ENCODE peak calls at places on chromosome 5, in five cellular contexts. One of them, this sample, is unnamed. For H3K4me1, the result is how much of the 10 kb centered on the place peaks cover.

GRCh38 chr5:107672212-107673105 is 1.7 kb upstream of the EFNA5 start:
- DNase-seq in lung: peak
- DNase-seq in heart left ventricle: peak
- DNase-seq in SJSA1: peak
- DNase-seq in uterus: peak
- DNase-seq in this sample: peak

GRCh38 chr5:29367176-29367833 is 1826.2 kb upstream of the CDH6 start:
- DNase-seq in lung: no peak
- DNase-seq in heart left ventricle: no peak
- DNase-seq in uterus: no peak
- DNase-seq in SJSA1: no peak
- DNase-seq in this sample: no peak

GRCh38 chr5:127813633-127814171 is 110.5 kb downstream of the CCDC192 start:
- DNase-seq in SJSA1: peak
- DNase-seq in lung: no peak
- DNase-seq in heart left ventricle: no peak
- DNase-seq in uterus: no peak
- DNase-seq in this sample: no peak

GRCh38 chr5:88388476-88389170 is 120.0 kb upstream of the TMEM161B start:
- DNase-seq in heart left ventricle: no peak
- DNase-seq in SJSA1: no peak
- DNase-seq in lung: no peak
- DNase-seq in uterus: no peak
- DNase-seq in this sample: no peak

GRCh38 chr5:176754376-176754942 is 55.9 kb upstream of the UNC5A start:
- DNase-seq in heart left ventricle: no peak
- DNase-seq in uterus: no peak
- DNase-seq in SJSA1: no peak
- DNase-seq in lung: no peak
- DNase-seq in this sample: no peak

GRCh38 chr5:179819296-179820126 is 1.2 kb upstream of the SQSTM1 start:
- DNase-seq in SJSA1: peak
- DNase-seq in uterus: peak
- DNase-seq in lung: peak
- DNase-seq in heart left ventricle: peak
- DNase-seq in this sample: peak

GRCh38 chr5:98106116-98107088 is 667.1 kb upstream of the RGMB start:
- DNase-seq in uterus: no peak
- DNase-seq in heart left ventricle: no peak
- DNase-seq in SJSA1: no peak
- DNase-seq in lung: no peak
- DNase-seq in this sample: no peak

GRCh38 chr5:29960323-29960722 is 1233.2 kb upstream of the CDH6 start:
- DNase-seq in lung: no peak
- DNase-seq in heart left ventricle: no peak
- DNase-seq in SJSA1: no peak
- DNase-seq in uterus: no peak
- DNase-seq in this sample: no peak

GRCh38 chr5:172445866-172446265 is 8.5 kb downstream of the SH3PXD2B start:
- DNase-seq in SJSA1: no peak
- DNase-seq in lung: no peak
- DNase-seq in heart left ventricle: no peak
- DNase-seq in uterus: peak
- DNase-seq in this sample: no peak

GRCh38 chr5:14628346-14628745 is 36.2 kb upstream of the OTULIN start:
- DNase-seq in heart left ventricle: peak
- DNase-seq in lung: no peak
- DNase-seq in SJSA1: peak
- DNase-seq in uterus: no peak
- DNase-seq in this sample: no peak

GRCh38 chr5:66538531-66538930 is 57.7 kb upstream of the MAST4 start:
- DNase-seq in lung: no peak
- DNase-seq in SJSA1: no peak
- DNase-seq in heart left ventricle: no peak
- DNase-seq in uterus: no peak
- DNase-seq in this sample: no peak

GRCh38 chr5:34914671-34915138 is 599 bp downstream of the RAD1 start:
- DNase-seq in SJSA1: no peak
- DNase-seq in lung: no peak
- DNase-seq in uterus: peak
- DNase-seq in heart left ventricle: no peak
- DNase-seq in this sample: peak

GRCh38 chr5:94776167-94776566 is 157.7 kb downstream of the SLF1 start:
- DNase-seq in uterus: no peak
- DNase-seq in lung: no peak
- DNase-seq in SJSA1: no peak
- DNase-seq in heart left ventricle: no peak
- DNase-seq in this sample: no peak

GRCh38 chr5:137035480-137035878 is 463.6 kb downstream of the SPOCK1 start:
- DNase-seq in lung: no peak
- DNase-seq in SJSA1: no peak
- DNase-seq in uterus: no peak
- DNase-seq in heart left ventricle: no peak
- DNase-seq in this sample: no peak

GRCh38 chr5:132468665-132469379 is 21.8 kb downstream of the IRF1 start:
- DNase-seq in SJSA1: no peak
- DNase-seq in heart left ventricle: peak
- DNase-seq in lung: no peak
- DNase-seq in uterus: peak
- DNase-seq in this sample: no peak

GRCh38 chr5:68215208-68215887 is at the start of gene PIK3R1:
- DNase-seq in uterus: peak
- DNase-seq in SJSA1: peak
- DNase-seq in lung: peak
- DNase-seq in heart left ventricle: peak
- DNase-seq in this sample: peak

GRCh38 chr5:179470191-179470590 is 80.2 kb upstream of the RUFY1 start:
- DNase-seq in SJSA1: no peak
- DNase-seq in lung: no peak
- DNase-seq in heart left ventricle: no peak
- DNase-seq in uterus: no peak
- DNase-seq in this sample: no peak

DNA sequence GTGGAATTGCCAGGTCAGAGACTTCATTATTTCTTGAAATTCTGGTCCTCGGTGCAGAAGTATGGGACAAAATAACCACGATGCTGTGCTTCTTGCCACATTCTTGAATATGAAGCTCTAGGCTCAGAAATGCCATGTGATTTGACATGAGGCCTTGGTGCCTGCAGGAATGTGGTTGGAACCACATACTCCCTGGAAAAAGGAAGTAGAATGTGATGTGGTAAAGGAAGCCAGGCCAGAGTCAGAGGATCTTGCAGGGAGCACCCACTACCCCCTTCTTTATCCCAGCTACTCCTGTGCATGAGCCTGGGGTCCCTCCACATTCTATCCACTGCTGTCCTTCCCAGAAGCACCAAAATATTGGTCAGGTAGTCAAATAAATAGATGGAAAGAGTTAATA is 80.9 kb downstream of the FOXD1 start:
- DNase-seq in uterus: no peak
- DNase-seq in heart left ventricle: no peak
- DNase-seq in lung: no peak
- DNase-seq in SJSA1: no peak
- DNase-seq in this sample: no peak
- H3K27ac ChIP-seq in uterus: no peak
- H3K27ac ChIP-seq in heart left ventricle: no peak
- H3K27ac ChIP-seq in lung: no peak
- H3K27ac ChIP-seq in SJSA1: no peak
- H3K27ac ChIP-seq in this sample: no peak

GRCh38 chr5:135211083-135211790 is 177.2 kb upstream of the PITX1 start:
- DNase-seq in uterus: no peak
- DNase-seq in SJSA1: peak
- DNase-seq in heart left ventricle: no peak
- DNase-seq in lung: no peak
- DNase-seq in this sample: no peak
- H3K4me1 ChIP-seq in uterus: under half
- H3K4me1 ChIP-seq in SJSA1: under half
- H3K4me1 ChIP-seq in heart left ventricle: under half
- H3K4me1 ChIP-seq in lung: under half
- H3K4me1 ChIP-seq in this sample: under half

GRCh38 chr5:40221796-40222195 is 457.9 kb upstream of the PTGER4 start:
- DNase-seq in lung: no peak
- DNase-seq in uterus: no peak
- DNase-seq in heart left ventricle: no peak
- DNase-seq in SJSA1: peak
- DNase-seq in this sample: no peak

GRCh38 chr5:40223884-40224402 is 455.8 kb upstream of the PTGER4 start:
- DNase-seq in uterus: no peak
- DNase-seq in lung: no peak
- DNase-seq in heart left ventricle: no peak
- DNase-seq in SJSA1: peak
- DNase-seq in this sample: no peak

GRCh38 chr5:40221255-40221654 is 458.5 kb upstream of the PTGER4 start:
- DNase-seq in SJSA1: no peak
- DNase-seq in uterus: no peak
- DNase-seq in lung: no peak
- DNase-seq in heart left ventricle: no peak
- DNase-seq in this sample: no peak

GRCh38 chr5:40217509-40217908 is 462.2 kb upstream of the PTGER4 start:
- DNase-seq in uterus: no peak
- DNase-seq in SJSA1: no peak
- DNase-seq in lung: no peak
- DNase-seq in heart left ventricle: no peak
- DNase-seq in this sample: no peak

GRCh38 chr5:40220260-40220659 is 459.5 kb upstream of the PTGER4 start:
- DNase-seq in heart left ventricle: no peak
- DNase-seq in uterus: no peak
- DNase-seq in lung: no peak
- DNase-seq in SJSA1: no peak
- DNase-seq in this sample: no peak
- H3K27ac ChIP-seq in heart left ventricle: no peak
- H3K27ac ChIP-seq in uterus: no peak
- H3K27ac ChIP-seq in lung: no peak
- H3K27ac ChIP-seq in SJSA1: no peak
- H3K27ac ChIP-seq in this sample: no peak

DNA sequence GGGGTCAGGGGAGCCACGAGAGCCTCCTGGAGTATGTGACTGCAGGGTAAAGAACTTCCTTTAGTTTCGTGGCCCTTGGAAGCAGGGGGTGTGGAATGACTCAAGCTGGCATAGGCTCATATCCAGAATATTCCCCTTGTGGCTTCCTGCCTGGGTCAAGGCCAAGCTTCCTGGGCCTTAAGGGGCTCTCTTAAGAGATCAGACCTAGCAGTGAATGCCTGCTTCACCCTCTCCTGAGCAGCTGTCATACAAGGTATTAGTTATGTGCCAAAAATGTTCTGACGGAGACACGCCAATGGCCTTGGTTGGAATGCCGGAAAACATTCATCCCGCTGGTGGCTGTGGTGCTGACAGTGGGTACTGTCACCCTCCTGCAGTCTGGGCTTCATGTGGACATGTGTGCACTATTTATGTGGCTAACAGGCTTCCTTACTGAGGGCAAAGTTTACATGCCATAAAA is 157.0 kb downstream of the MACROH2A1 start:
- DNase-seq in uterus: peak
- DNase-seq in lung: peak
- DNase-seq in heart left ventricle: no peak
- DNase-seq in SJSA1: peak
- DNase-seq in this sample: no peak
- H3K4me1 ChIP-seq in uterus: under half
- H3K4me1 ChIP-seq in lung: under half
- H3K4me1 ChIP-seq in heart left ventricle: under half
- H3K4me1 ChIP-seq in SJSA1: half or more
- H3K4me1 ChIP-seq in this sample: under half

GRCh38 chr5:173497685-173498084 is 118.8 kb downstream of the BOD1 start:
- DNase-seq in lung: no peak
- DNase-seq in uterus: no peak
- DNase-seq in SJSA1: peak
- DNase-seq in heart left ventricle: no peak
- DNase-seq in this sample: no peak

GRCh38 chr5:173495225-173495904 is 121.1 kb downstream of the BOD1 start:
- DNase-seq in lung: no peak
- DNase-seq in heart left ventricle: no peak
- DNase-seq in uterus: no peak
- DNase-seq in SJSA1: no peak
- DNase-seq in this sample: no peak

GRCh38 chr5:173498286-173498685 is 118.2 kb downstream of the BOD1 start:
- DNase-seq in heart left ventricle: no peak
- DNase-seq in SJSA1: peak
- DNase-seq in lung: no peak
- DNase-seq in uterus: no peak
- DNase-seq in this sample: peak

GRCh38 chr5:173496129-173496882 is 120.1 kb downstream of the BOD1 start:
- DNase-seq in heart left ventricle: peak
- DNase-seq in lung: no peak
- DNase-seq in uterus: no peak
- DNase-seq in SJSA1: peak
- DNase-seq in this sample: peak

DNA sequence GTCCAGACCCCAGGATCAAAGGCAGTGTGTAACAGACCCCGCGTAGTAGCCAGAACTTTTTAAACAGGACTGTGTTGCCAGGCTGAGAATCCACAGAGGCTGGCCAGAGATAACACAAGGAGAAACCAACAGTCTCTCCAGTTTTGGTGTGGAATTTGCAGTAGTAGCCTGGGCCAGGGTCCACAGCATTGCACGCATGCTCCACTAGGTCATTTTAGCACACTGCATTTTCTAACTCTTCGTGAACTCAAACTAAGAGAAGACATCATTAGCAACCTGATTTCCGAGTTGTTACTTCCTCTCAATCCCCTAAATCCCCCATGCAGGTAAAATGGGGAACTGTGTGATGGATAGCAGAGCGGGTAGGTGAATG is 119.6 kb downstream of the BOD1 start:
- DNase-seq in lung: no peak
- DNase-seq in SJSA1: no peak
- DNase-seq in heart left ventricle: no peak
- DNase-seq in uterus: no peak
- DNase-seq in this sample: no peak
- H3K27ac ChIP-seq in lung: peak
- H3K27ac ChIP-seq in SJSA1: no peak
- H3K27ac ChIP-seq in heart left ventricle: peak
- H3K27ac ChIP-seq in uterus: no peak
- H3K27ac ChIP-seq in this sample: peak

GRCh38 chr5:56615750-56616149 is 199.6 kb upstream of the MAP3K1 start:
- DNase-seq in uterus: peak
- DNase-seq in SJSA1: no peak
- DNase-seq in lung: no peak
- DNase-seq in heart left ventricle: peak
- DNase-seq in this sample: no peak
- H3K4me1 ChIP-seq in uterus: under half
- H3K4me1 ChIP-seq in SJSA1: under half
- H3K4me1 ChIP-seq in lung: under half
- H3K4me1 ChIP-seq in heart left ventricle: under half
- H3K4me1 ChIP-seq in this sample: under half

DNA sequence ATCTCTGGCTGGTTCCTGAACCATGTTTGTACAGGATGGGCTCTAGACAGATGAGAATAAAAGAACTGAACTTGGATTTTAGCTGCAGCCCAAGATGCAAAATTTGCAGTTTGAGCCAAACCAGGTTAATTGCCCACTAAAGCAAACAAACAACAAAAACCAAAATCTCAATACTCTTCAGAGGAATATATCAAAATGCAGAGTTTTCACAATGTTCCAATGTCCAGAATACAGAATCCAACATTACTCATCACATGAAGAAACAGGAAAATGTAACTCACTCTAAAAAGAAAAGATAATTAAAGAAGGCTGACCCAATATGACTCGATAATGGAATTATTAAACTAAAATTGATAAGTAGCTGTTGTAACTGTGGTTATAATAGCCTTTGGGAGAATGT is 20.4 kb downstream of the FOXI1 start:
- DNase-seq in SJSA1: no peak
- DNase-seq in heart left ventricle: no peak
- DNase-seq in uterus: no peak
- DNase-seq in lung: no peak
- DNase-seq in this sample: no peak
- H3K27ac ChIP-seq in SJSA1: no peak
- H3K27ac ChIP-seq in heart left ventricle: no peak
- H3K27ac ChIP-seq in uterus: no peak
- H3K27ac ChIP-seq in lung: no peak
- H3K27ac ChIP-seq in this sample: no peak

GRCh38 chr5:56852228-56853000 is 37.1 kb downstream of the MAP3K1 start:
- DNase-seq in uterus: no peak
- DNase-seq in lung: no peak
- DNase-seq in heart left ventricle: no peak
- DNase-seq in SJSA1: no peak
- DNase-seq in this sample: no peak
- H3K4me1 ChIP-seq in uterus: under half
- H3K4me1 ChIP-seq in lung: under half
- H3K4me1 ChIP-seq in heart left ventricle: half or more
- H3K4me1 ChIP-seq in SJSA1: under half
- H3K4me1 ChIP-seq in this sample: half or more

This sample was measured in left ventricle myocardium inferior.